ENCODE peak calls at places on chromosomes 6 and 20, in five cellular contexts. O, M, I, H and Y are unnamed samples.

GRCh38 chr20:31670371-31671228 is 32.9 kb downstream of the COX4I2 start:
- ATAC-seq in H (peak; percentile 82), M (peak; percentile 36), I (no peak), O (no peak), Y (peak; percentile 77)

GRCh38 chr6:127618729-127619128 is 41.8 kb downstream of the C6orf58 start:
- ATAC-seq in O (no peak), H (no peak), I (no peak), M (no peak), Y (no peak)

GRCh38 chr20:44035924-44036323 is 121.3 kb downstream of the TOX2 start:
- ATAC-seq in M (no peak), I (no peak), O (no peak), H (no peak), Y (no peak)

GRCh38 chr6:106186714-106187113 is 100.6 kb downstream of the PRDM1 start:
- ATAC-seq in I (no peak), M (no peak), H (no peak), O (no peak), Y (no peak)

GRCh38 chr6:12311106-12311505 is 20.9 kb downstream of the EDN1 start:
- ATAC-seq in I (no peak), M (peak; percentile 57), H (no peak), O (no peak), Y (no peak)

GRCh38 chr6:100112855-100113508 is 119.0 kb upstream of the MCHR2 start:
- ATAC-seq in H (no peak), I (no peak), O (no peak), M (no peak), Y (no peak)

GRCh38 chr20:36045373-36045714 is 77.0 kb downstream of the CNBD2 start:
- ATAC-seq in I (no peak), O (no peak), M (no peak), H (no peak), Y (no peak)

GRCh38 chr6:17381429-17382147 is 11.8 kb upstream of the CAP2 start:
- ATAC-seq in M (no peak), H (peak; percentile 43), I (no peak), O (no peak), Y (peak; percentile 78)

GRCh38 chr20:41508335-41508734 is 109.8 kb downstream of the CHD6 start:
- ATAC-seq in I (no peak), H (no peak), M (peak; percentile 45), O (no peak), Y (no peak)

GRCh38 chr20:62860924-62861691 is 514 bp downstream of the TCFL5 start:
- ATAC-seq in O (peak; percentile 31), M (peak; percentile 1), I (peak; percentile 57), H (no peak), Y (peak; percentile 44)

GRCh38 chr6:56815436-56815835 is 139.5 kb upstream of the BEND6 start:
- ATAC-seq in I (no peak), O (no peak), M (no peak), H (no peak), Y (no peak)

GRCh38 chr20:8301655-8302054 is 169.6 kb downstream of the PLCB1 start:
- ATAC-seq in O (no peak), M (no peak), I (no peak), H (no peak), Y (no peak)

GRCh38 chr6:119523546-119523945 is 174.0 kb upstream of the MAN1A1 start:
- ATAC-seq in I (no peak), M (no peak), O (no peak), H (no peak), Y (no peak)

GRCh38 chr6:336159-337114 is 44.1 kb downstream of the DUSP22 start:
- ATAC-seq in I (peak; percentile 41), H (no peak), O (no peak), M (peak; percentile 41), Y (no peak)

GRCh38 chr6:159116343-159116742 is 52.9 kb upstream of the FNDC1 start:
- ATAC-seq in H (no peak), O (no peak), I (no peak), M (peak; percentile 61), Y (no peak)

GRCh38 chr6:14118091-14118439 is 493 bp downstream of the CD83 start:
- ATAC-seq in I (no peak), H (no peak), O (peak; percentile 4), M (peak; percentile 4), Y (no peak)

GRCh38 chr6:17268114-17268513 is 13.0 kb upstream of the RBM24 start:
- ATAC-seq in O (no peak), H (no peak), I (no peak), M (no peak), Y (no peak)

GRCh38 chr6:111753573-111753972 is 119.7 kb downstream of the FYN start:
- ATAC-seq in M (no peak), I (no peak), O (no peak), H (no peak), Y (no peak)

GRCh38 chr20:17939622-17940446 is 28.8 kb downstream of the SNX5 start:
- ATAC-seq in O (peak; percentile 7), I (peak; percentile 24), M (no peak), H (no peak), Y (no peak)

GRCh38 chr20:46746972-46747371 is 37.5 kb downstream of the SLC2A10 start:
- ATAC-seq in M (peak; percentile 67), H (no peak), O (no peak), I (no peak), Y (no peak)

GRCh38 chr6:89528865-89529264 is 95.9 kb downstream of the ANKRD6 start:
- ATAC-seq in O (no peak), I (no peak), M (no peak), H (no peak), Y (no peak)

GRCh38 chr20:652611-653109 is 340 bp downstream of the SRXN1 start:
- ATAC-seq in H (peak; percentile 6), I (no peak), O (peak; percentile 2), M (peak; percentile 8), Y (peak; percentile 23)

GRCh38 chr20:17849901-17850673 is 118.5 kb downstream of the SNX5 start:
- ATAC-seq in M (peak; percentile 73), H (peak; percentile 72), I (no peak), O (no peak), Y (peak; percentile 92)

GRCh38 chr6:111086685-111087084 is 618 bp upstream of the SLC16A10 start:
- ATAC-seq in M (no peak), O (no peak), I (no peak), H (no peak), Y (no peak)